ENCODE peak calls at places on chromosome 11, in five cellular contexts. K is neuronal stem cell, U is H9, M is mesenchymal stem cell, X is H1. L is an unnamed sample.

GRCh38 chr11:117094776-117095175 is 3.5 kb downstream of the SIK3 start:
- DNase-seq in K (no peak), U (no peak), M (peak; percentile 19), X (no peak), L (peak; percentile 64)

GRCh38 chr11:108224366-108224765 is 1.5 kb downstream of the ATM start:
- DNase-seq in K (no peak), U (no peak), M (no peak), X (no peak), L (no peak)

GRCh38 chr11:45859661-45860140 is 12.4 kb downstream of the CRY2 start:
- DNase-seq in K (no peak), U (peak; percentile 68), M (peak; percentile 98), X (no peak), L (peak; percentile 37)

GRCh38 chr11:33402066-33402465 is 144.9 kb downstream of the HIPK3 start:
- DNase-seq in K (no peak), U (no peak), M (no peak), X (no peak), L (no peak)

GRCh38 chr11:47986219-47986618 is 5.9 kb downstream of the PTPRJ start:
- DNase-seq in K (no peak), U (no peak), M (no peak), X (no peak), L (no peak)

GRCh38 chr11:104957280-104957679 is 11.1 kb downstream of the CASP4 start:
- DNase-seq in K (no peak), U (no peak), M (no peak), X (no peak), L (peak; percentile 26)

GRCh38 chr11:14656536-14657457 is 13.2 kb downstream of the PDE3B start:
- DNase-seq in K (no peak), U (no peak), M (no peak), X (no peak), L (peak; percentile 19)

GRCh38 chr11:12842933-12843636 is 166.0 kb upstream of the RASSF10 start:
- DNase-seq in K (peak; percentile 60), U (no peak), M (peak; percentile 61), X (no peak), L (no peak)

GRCh38 chr11:59573216-59573615 is 42.4 kb downstream of the OSBP start:
- DNase-seq in K (no peak), U (no peak), M (peak; percentile 92), X (no peak), L (no peak)

GRCh38 chr11:86570020-86570419 is 102.4 kb downstream of the ME3 start:
- DNase-seq in K (no peak), U (no peak), M (no peak), X (no peak), L (peak; percentile 71)

GRCh38 chr11:81039916-81040530 is 1599.2 kb upstream of the TENM4 start:
- DNase-seq in K (no peak), U (no peak), M (no peak), X (no peak), L (no peak)
- H2BK12ac ChIP-seq in K (no peak overlapping the region), U (no peak overlapping the region), M (no peak overlapping the region), X (no peak overlapping the region), L (no peak overlapping the region)

GRCh38 chr11:61833926-61834277 is 5.8 kb downstream of the FADS2 start:
- DNase-seq in K (no peak), U (peak; percentile 61), M (no peak), X (no peak), L (no peak)
- H2BK5ac ChIP-seq in K (peak overlapping the region; percentile 10), U (no peak overlapping the region), M (no peak overlapping the region), X (peak overlapping the region; percentile 80), L (no peak overlapping the region)

GRCh38 chr11:93908689-93909088 is 58.3 kb upstream of the VSTM5 start:
- DNase-seq in K (no peak), U (no peak), M (peak; percentile 56), X (no peak), L (no peak)
- H3K18ac ChIP-seq in K (no peak overlapping the region), U (no peak overlapping the region), M (no peak overlapping the region), X (no peak overlapping the region), L (no peak overlapping the region)

GRCh38 chr11:115921986-115922385 is 417.8 kb upstream of the CADM1 start:
- DNase-seq in K (no peak), U (no peak), M (no peak), X (no peak), L (no peak)
- H2BK12ac ChIP-seq in K (no peak overlapping the region), U (no peak overlapping the region), M (no peak overlapping the region), X (no peak overlapping the region), L (no peak overlapping the region)

GRCh38 chr11:65423516-65424199 is 1.1 kb downstream of the NEAT1 start:
- DNase-seq in K (no peak), U (no peak), M (no peak), X (no peak), L (peak; percentile 42)
- H2BK5ac ChIP-seq in K (peak overlapping the region; percentile 98), U (no peak overlapping the region), M (peak overlapping the region; percentile 75), X (no peak overlapping the region), L (peak overlapping the region; percentile 100)

L was measured in trophoblast cell.